ENCODE peak calls at places on chromosome 2, in four cellular contexts. One of them, this sample, is unnamed.

GRCh38 chr2:27356056-27356381 is 545 bp downstream of the GTF3C2 start:
- DNase-seq in breast epithelium: no peak
- DNase-seq in IMR-90: peak; percentile 53
- DNase-seq in heart left ventricle: peak; percentile 43
- DNase-seq in this sample: peak; percentile 35

GRCh38 chr2:213848631-213849030 is 562.2 kb upstream of the VWC2L start:
- DNase-seq in IMR-90: peak; percentile 82
- DNase-seq in heart left ventricle: no peak
- DNase-seq in breast epithelium: no peak
- DNase-seq in this sample: no peak

GRCh38 chr2:1891147-1891546 is 146.8 kb upstream of the PXDN start:
- DNase-seq in heart left ventricle: peak; percentile 59
- DNase-seq in IMR-90: no peak
- DNase-seq in breast epithelium: no peak
- DNase-seq in this sample: no peak

GRCh38 chr2:133885847-133886246 is 317.6 kb upstream of the NCKAP5 start:
- DNase-seq in breast epithelium: no peak
- DNase-seq in heart left ventricle: no peak
- DNase-seq in IMR-90: peak; percentile 4
- DNase-seq in this sample: no peak

GRCh38 chr2:191249131-191249813 is 4.1 kb downstream of the MYO1B start:
- DNase-seq in breast epithelium: no peak
- DNase-seq in IMR-90: peak; percentile 64
- DNase-seq in heart left ventricle: no peak
- DNase-seq in this sample: no peak

GRCh38 chr2:133884739-133885381 is 316.6 kb upstream of the NCKAP5 start:
- DNase-seq in IMR-90: peak; percentile 51
- DNase-seq in heart left ventricle: no peak
- DNase-seq in breast epithelium: no peak
- DNase-seq in this sample: no peak

GRCh38 chr2:241620419-241620769 is 16.6 kb downstream of the THAP4 start:
- DNase-seq in breast epithelium: no peak
- DNase-seq in heart left ventricle: peak; percentile 1
- DNase-seq in IMR-90: peak; percentile 33
- DNase-seq in this sample: no peak

GRCh38 chr2:239543696-239544095 is 142.9 kb upstream of the HDAC4 start:
- DNase-seq in heart left ventricle: no peak
- DNase-seq in breast epithelium: no peak
- DNase-seq in IMR-90: no peak
- DNase-seq in this sample: no peak

GRCh38 chr2:37711831-37712230 is 40.4 kb upstream of the CDC42EP3 start:
- DNase-seq in IMR-90: peak; percentile 90
- DNase-seq in heart left ventricle: no peak
- DNase-seq in breast epithelium: no peak
- DNase-seq in this sample: no peak

GRCh38 chr2:42693013-42693575 is 70.8 kb downstream of the OXER1 start:
- DNase-seq in IMR-90: no peak
- DNase-seq in heart left ventricle: no peak
- DNase-seq in breast epithelium: no peak
- DNase-seq in this sample: no peak

GRCh38 chr2:603427-603826 is 73.8 kb downstream of the TMEM18 start:
- DNase-seq in breast epithelium: no peak
- DNase-seq in heart left ventricle: no peak
- DNase-seq in IMR-90: no peak
- DNase-seq in this sample: no peak

GRCh38 chr2:22829806-22830205 is 555.2 kb upstream of the KLHL29 start:
- DNase-seq in heart left ventricle: no peak
- DNase-seq in IMR-90: no peak
- DNase-seq in breast epithelium: no peak
- DNase-seq in this sample: no peak

GRCh38 chr2:3267869-3268704 is 109.5 kb downstream of the EIPR1 start:
- DNase-seq in breast epithelium: no peak
- DNase-seq in heart left ventricle: no peak
- DNase-seq in IMR-90: no peak
- DNase-seq in this sample: no peak

GRCh38 chr2:45938649-45939511 is 287.4 kb downstream of the PRKCE start:
- DNase-seq in heart left ventricle: peak; percentile 75
- DNase-seq in breast epithelium: peak; percentile 77
- DNase-seq in IMR-90: peak; percentile 97
- DNase-seq in this sample: peak; percentile 68

GRCh38 chr2:12763486-12763885 is 46.8 kb downstream of the TRIB2 start:
- DNase-seq in IMR-90: no peak
- DNase-seq in breast epithelium: no peak
- DNase-seq in heart left ventricle: no peak
- DNase-seq in this sample: no peak

GRCh38 chr2:85012855-85013254 is 41.9 kb downstream of the KCMF1 start:
- DNase-seq in breast epithelium: no peak
- DNase-seq in heart left ventricle: no peak
- DNase-seq in IMR-90: peak; percentile 33
- DNase-seq in this sample: no peak

GRCh38 chr2:62147610-62148301 is 48.2 kb upstream of the B3GNT2 start:
- DNase-seq in IMR-90: peak; percentile 93
- DNase-seq in heart left ventricle: no peak
- DNase-seq in breast epithelium: no peak
- DNase-seq in this sample: no peak

GRCh38 chr2:168573128-168573903 is 117.2 kb downstream of the CERS6 start:
- DNase-seq in IMR-90: peak; percentile 34
- DNase-seq in breast epithelium: no peak
- DNase-seq in heart left ventricle: no peak
- DNase-seq in this sample: no peak

GRCh38 chr2:11121099-11121822 is 34.0 kb upstream of the SLC66A3 start:
- DNase-seq in heart left ventricle: no peak
- DNase-seq in IMR-90: peak; percentile 31
- DNase-seq in breast epithelium: no peak
- DNase-seq in this sample: no peak

GRCh38 chr2:236993-237539 is 26.8 kb downstream of the SH3YL1 start:
- DNase-seq in breast epithelium: no peak
- DNase-seq in heart left ventricle: no peak
- DNase-seq in IMR-90: no peak
- DNase-seq in this sample: no peak

GRCh38 chr2:200156140-200156858 is 150.2 kb upstream of the SPATS2L start:
- DNase-seq in IMR-90: peak; percentile 93
- DNase-seq in breast epithelium: no peak
- DNase-seq in heart left ventricle: peak; percentile 37
- DNase-seq in this sample: no peak
- TF ChIP-seq CTCF in IMR-90: no peak
- TF ChIP-seq CTCF in breast epithelium: no peak
- TF ChIP-seq CTCF in heart left ventricle: no peak
- TF ChIP-seq CTCF in this sample: no peak

GRCh38 chr2:170949415-170949814 is 20.4 kb downstream of the GORASP2 start:
- DNase-seq in heart left ventricle: no peak
- DNase-seq in breast epithelium: no peak
- DNase-seq in IMR-90: no peak
- DNase-seq in this sample: no peak

GRCh38 chr2:170944545-170944944 is 15.5 kb downstream of the GORASP2 start:
- DNase-seq in IMR-90: no peak
- DNase-seq in heart left ventricle: no peak
- DNase-seq in breast epithelium: no peak
- DNase-seq in this sample: no peak

GRCh38 chr2:170953976-170954375 is 24.9 kb downstream of the GORASP2 start:
- DNase-seq in breast epithelium: no peak
- DNase-seq in IMR-90: peak; percentile 60
- DNase-seq in heart left ventricle: no peak
- DNase-seq in this sample: no peak

GRCh38 chr2:170950221-170950737 is 21.2 kb downstream of the GORASP2 start:
- DNase-seq in breast epithelium: no peak
- DNase-seq in IMR-90: no peak
- DNase-seq in heart left ventricle: no peak
- DNase-seq in this sample: no peak
- H3K36me3 ChIP-seq in breast epithelium: peaks cover 7% of the 10 kb centered on the region
- H3K36me3 ChIP-seq in IMR-90: peaks cover 41% of the 10 kb centered on the region
- H3K36me3 ChIP-seq in heart left ventricle: no peaks in the 10 kb centered on the region
- H3K36me3 ChIP-seq in this sample: no peaks in the 10 kb centered on the region

DNA sequence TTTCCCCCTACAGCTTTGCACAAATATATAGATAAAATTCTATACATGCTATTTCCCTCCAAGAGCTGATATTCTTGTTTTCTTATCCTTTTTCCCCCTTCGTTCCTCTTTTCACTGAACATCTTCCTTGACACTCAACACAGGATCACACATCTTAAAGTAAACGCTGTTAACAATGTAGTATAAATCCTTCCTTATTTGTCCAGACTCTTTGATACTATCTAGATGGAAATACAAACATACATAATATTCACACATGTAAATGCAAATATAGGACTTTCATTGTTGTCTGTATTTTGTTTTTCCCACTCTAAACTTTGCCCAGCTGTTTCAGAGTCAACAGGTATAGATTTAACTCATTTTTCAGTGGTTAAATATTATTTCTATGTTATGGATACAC is 3.0 kb upstream of the TACR1 start:
- DNase-seq in breast epithelium: no peak
- DNase-seq in heart left ventricle: no peak
- DNase-seq in IMR-90: no peak
- DNase-seq in this sample: no peak
- H3K27me3 ChIP-seq in breast epithelium: peaks cover 21% of the 10 kb centered on the region
- H3K27me3 ChIP-seq in heart left ventricle: peaks cover 35% of the 10 kb centered on the region
- H3K27me3 ChIP-seq in IMR-90: peaks cover 25% of the 10 kb centered on the region
- H3K27me3 ChIP-seq in this sample: no peaks in the 10 kb centered on the region

DNA sequence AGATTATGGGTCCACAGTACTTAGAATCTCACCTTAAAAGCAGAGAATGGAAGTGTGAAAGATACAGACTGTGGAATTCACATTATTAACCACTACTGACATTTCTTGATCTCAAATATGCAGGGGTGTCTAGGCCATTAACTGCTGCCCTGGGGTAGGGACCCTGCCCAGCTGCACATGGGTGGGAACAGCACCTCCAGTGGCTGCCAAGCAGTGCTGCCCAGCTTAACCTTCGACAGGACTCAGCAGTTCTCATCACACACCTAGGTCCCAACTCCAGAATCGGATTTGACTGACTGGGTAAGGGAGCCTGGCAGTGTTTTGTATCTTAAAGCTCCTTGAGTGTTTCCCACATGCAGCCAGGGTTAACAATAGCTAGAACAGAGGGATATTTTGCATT is 14.9 kb downstream of the ERFE start:
- DNase-seq in heart left ventricle: no peak
- DNase-seq in breast epithelium: no peak
- DNase-seq in IMR-90: no peak
- DNase-seq in this sample: no peak
- TF ChIP-seq CTCF in heart left ventricle: no peak
- TF ChIP-seq CTCF in breast epithelium: no peak
- TF ChIP-seq CTCF in IMR-90: peak; percentile 11
- TF ChIP-seq CTCF in this sample: no peak

GRCh38 chr2:160283675-160284074 is 83.6 kb upstream of the ITGB6 start:
- DNase-seq in heart left ventricle: no peak
- DNase-seq in breast epithelium: no peak
- DNase-seq in IMR-90: no peak
- DNase-seq in this sample: no peak

GRCh38 chr2:160279813-160280465 is 79.9 kb upstream of the ITGB6 start:
- DNase-seq in IMR-90: peak; percentile 61
- DNase-seq in breast epithelium: no peak
- DNase-seq in heart left ventricle: no peak
- DNase-seq in this sample: no peak

GRCh38 chr2:160278889-160279196 is 78.8 kb upstream of the ITGB6 start:
- DNase-seq in heart left ventricle: no peak
- DNase-seq in IMR-90: peak; percentile 57
- DNase-seq in breast epithelium: no peak
- DNase-seq in this sample: no peak

GRCh38 chr2:160281213-160281612 is 81.1 kb upstream of the ITGB6 start:
- DNase-seq in heart left ventricle: no peak
- DNase-seq in breast epithelium: no peak
- DNase-seq in IMR-90: no peak
- DNase-seq in this sample: no peak

GRCh38 chr2:160282063-160282580 is 82.0 kb upstream of the ITGB6 start:
- DNase-seq in breast epithelium: no peak
- DNase-seq in heart left ventricle: no peak
- DNase-seq in IMR-90: no peak
- DNase-seq in this sample: no peak
- H3K36me3 ChIP-seq in breast epithelium: no peaks in the 10 kb centered on the region
- H3K36me3 ChIP-seq in heart left ventricle: no peaks in the 10 kb centered on the region
- H3K36me3 ChIP-seq in IMR-90: peaks cover 59% of the 10 kb centered on the region
- H3K36me3 ChIP-seq in this sample: no peaks in the 10 kb centered on the region

GRCh38 chr2:178322068-178322467 is 127.8 kb downstream of the OSBPL6 start:
- DNase-seq in heart left ventricle: no peak
- DNase-seq in breast epithelium: no peak
- DNase-seq in IMR-90: no peak
- DNase-seq in this sample: no peak
- H3K27me3 ChIP-seq in heart left ventricle: no peaks in the 10 kb centered on the region
- H3K27me3 ChIP-seq in breast epithelium: no peaks in the 10 kb centered on the region
- H3K27me3 ChIP-seq in IMR-90: no peaks in the 10 kb centered on the region
- H3K27me3 ChIP-seq in this sample: no peaks in the 10 kb centered on the region

DNA sequence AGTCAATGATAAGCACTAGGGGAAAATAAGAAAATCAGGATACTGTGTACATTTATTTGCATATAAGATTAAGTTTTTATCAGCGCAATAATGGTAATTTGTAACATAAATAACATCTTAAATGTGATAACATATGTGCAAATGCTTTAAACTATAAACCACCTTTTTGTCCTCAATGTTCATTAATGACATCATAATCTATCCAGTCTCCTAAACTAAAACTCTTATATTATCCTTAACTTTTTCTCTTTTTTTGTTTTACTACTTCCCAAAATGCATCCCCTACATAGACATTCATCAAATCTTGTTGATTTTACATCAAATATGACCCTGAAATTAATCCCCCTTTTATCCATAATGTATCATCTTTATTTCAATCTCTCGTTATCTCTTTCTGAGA is 3.4 kb upstream of the RAD51AP2 start:
- DNase-seq in heart left ventricle: no peak
- DNase-seq in IMR-90: no peak
- DNase-seq in breast epithelium: no peak
- DNase-seq in this sample: no peak
- TF ChIP-seq CTCF in heart left ventricle: no peak
- TF ChIP-seq CTCF in IMR-90: no peak
- TF ChIP-seq CTCF in breast epithelium: no peak
- TF ChIP-seq CTCF in this sample: no peak

GRCh38 chr2:47805850-47806249 is 22.9 kb downstream of the MSH6 start:
- DNase-seq in heart left ventricle: no peak
- DNase-seq in IMR-90: no peak
- DNase-seq in breast epithelium: no peak
- DNase-seq in this sample: no peak
- H3K36me3 ChIP-seq in heart left ventricle: peaks cover 6% of the 10 kb centered on the region
- H3K36me3 ChIP-seq in IMR-90: peaks cover 49% of the 10 kb centered on the region
- H3K36me3 ChIP-seq in breast epithelium: peaks cover 21% of the 10 kb centered on the region
- H3K36me3 ChIP-seq in this sample: no peaks in the 10 kb centered on the region

DNA sequence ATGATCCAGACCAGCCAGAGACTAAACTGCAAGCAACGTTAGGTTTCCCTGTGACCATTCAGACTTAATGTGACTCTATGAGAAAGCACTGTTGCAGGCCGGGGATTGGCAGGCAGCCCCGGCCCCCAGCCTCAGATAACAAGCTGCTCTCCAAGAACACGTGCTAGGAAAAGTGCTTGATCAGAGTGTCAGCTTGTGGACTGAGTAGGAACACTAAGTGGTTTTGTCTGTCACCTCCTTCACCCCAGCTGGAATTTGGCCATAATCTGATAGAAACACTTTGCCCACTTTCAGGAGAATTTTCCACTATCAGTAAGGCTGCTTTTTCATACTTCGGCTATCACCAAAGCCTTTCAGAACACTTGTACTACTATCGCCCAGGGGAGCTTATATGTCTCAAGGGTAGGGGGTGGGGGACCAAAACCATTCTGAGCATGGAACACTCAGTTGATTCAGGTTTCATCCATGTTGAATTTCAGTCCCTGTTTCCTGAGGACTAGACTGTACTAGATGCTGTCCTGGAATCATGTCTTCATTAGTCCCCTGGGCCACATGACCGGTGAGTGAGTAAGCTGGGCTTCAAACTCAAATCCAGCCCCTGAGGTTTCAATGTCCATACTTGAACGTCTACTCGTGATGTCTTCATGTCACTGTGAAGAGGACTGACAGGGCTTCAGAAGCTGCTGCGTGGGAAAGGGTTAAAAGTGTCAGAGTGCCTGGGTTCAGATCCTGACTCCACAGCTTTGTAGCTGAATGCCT is 101.0 kb downstream of the CDK15 start:
- DNase-seq in IMR-90: peak; percentile 19
- DNase-seq in heart left ventricle: no peak
- DNase-seq in breast epithelium: no peak
- DNase-seq in this sample: no peak
- H3K27me3 ChIP-seq in IMR-90: no peaks in the 10 kb centered on the region
- H3K27me3 ChIP-seq in heart left ventricle: peaks cover 30% of the 10 kb centered on the region
- H3K27me3 ChIP-seq in breast epithelium: no peaks in the 10 kb centered on the region
- H3K27me3 ChIP-seq in this sample: no peaks in the 10 kb centered on the region

This sample was measured in ovary.